ENCODE peak calls at places on chromosome 17, in five cellular contexts. C, N, I, H and D are unnamed samples.

GRCh38 chr17:11608396-11608795 is 10.1 kb downstream of the DNAH9 start:
- DNase-seq in C (no peak), N (no peak), H (peak), I (no peak), D (peak)

GRCh38 chr17:12667299-12667958 is 1.7 kb downstream of the MYOCD start:
- DNase-seq in C (no peak), H (peak), N (peak), I (no peak), D (peak)

GRCh38 chr17:79619196-79619595 is 8.3 kb upstream of the RBFOX3 start:
- DNase-seq in N (no peak), H (no peak), I (no peak), C (no peak), D (no peak)

GRCh38 chr17:36937961-36938565 is 788 bp downstream of the LHX1 start:
- DNase-seq in C (no peak), H (no peak), N (peak), I (no peak), D (no peak)

GRCh38 chr17:49548051-49548505 is 27.6 kb upstream of the NXPH3 start:
- DNase-seq in H (no peak), N (no peak), C (no peak), I (no peak), D (no peak)

GRCh38 chr17:74569392-74570003 is 2.2 kb upstream of the CD300H start:
- DNase-seq in I (no peak), H (peak), C (no peak), N (peak), D (peak)

GRCh38 chr17:46047398-46047797 is 48.3 kb downstream of the STH start:
- DNase-seq in I (no peak), C (no peak), N (no peak), H (no peak), D (no peak)

GRCh38 chr17:80712610-80713009 is 168.0 kb downstream of the RPTOR start:
- DNase-seq in N (no peak), C (no peak), I (no peak), H (no peak), D (no peak)

GRCh38 chr17:48002208-48002919 is 31.5 kb downstream of the CDK5RAP3 start:
- DNase-seq in H (peak), C (no peak), I (no peak), N (peak), D (no peak)

GRCh38 chr17:59893617-59894100 is 738 bp downstream of the RPS6KB1 start:
- DNase-seq in H (peak), N (peak), C (no peak), I (no peak), D (peak)

GRCh38 chr17:58516644-58517377 is 2.4 kb upstream of the MTMR4 start:
- DNase-seq in C (no peak), N (no peak), I (no peak), H (no peak), D (no peak)

GRCh38 chr17:5822281-5823060 is 238.2 kb upstream of the NLRP1 start:
- DNase-seq in H (no peak), C (no peak), N (no peak), I (no peak), D (no peak)

GRCh38 chr17:73343168-73343634 is 31.4 kb upstream of the CDC42EP4 start:
- DNase-seq in H (peak), C (no peak), N (peak), I (no peak), D (peak)

GRCh38 chr17:47810901-47811635 is 10.5 kb downstream of the OSBPL7 start:
- DNase-seq in I (no peak), H (no peak), C (no peak), N (no peak), D (no peak)

GRCh38 chr17:78568494-78569115 is 8.6 kb downstream of the DNAH17 start:
- DNase-seq in I (no peak), H (peak), N (peak), C (no peak), D (no peak)

GRCh38 chr17:2929881-2930533 is 133.4 kb downstream of the OR1D5 start:
- DNase-seq in H (peak), C (no peak), I (no peak), N (peak), D (no peak)

GRCh38 chr17:50649042-50649908 is 14.6 kb downstream of the ABCC3 start:
- DNase-seq in I (no peak), H (peak), N (no peak), C (no peak), D (no peak)

GRCh38 chr17:38660097-38661026 is 14.4 kb downstream of the EPOP start:
- DNase-seq in I (no peak), N (no peak), H (no peak), C (no peak), D (no peak)

GRCh38 chr17:27978689-27979175 is 63.7 kb upstream of the NLK start:
- DNase-seq in H (peak), I (no peak), N (no peak), C (no peak), D (no peak)

GRCh38 chr17:27522028-27522639 is 65.9 kb downstream of the KSR1 start:
- DNase-seq in H (no peak), I (no peak), N (no peak), C (no peak), D (no peak)

GRCh38 chr17:45432405-45433113 is at the start of gene ARHGAP27:
- DNase-seq in H (no peak), N (peak), I (no peak), C (no peak), D (no peak)